ENCODE peak calls at places on chromosomes 12 and 14, in nine cellular contexts. Q is brain microvascular endothelial cell, E is WERI-Rb-1, N is small intestine, W is transverse colon, L is Panc1, V is HCT116, D is endodermal cell, U is thoracic aorta. I is an unnamed sample.

GRCh38 chr12:113957627-113958026 is 8.5 kb downstream of the RBM19 start:
- DNase-seq in Q (no peak), W (no peak), E (no peak), U (no peak), V (no peak), N (no peak), D (no peak), L (no peak), I (no peak)

GRCh38 chr14:32494566-32495434 is 165.7 kb downstream of the AKAP6 start:
- DNase-seq in E (no peak), Q (no peak), N (no peak), D (no peak), U (no peak), W (no peak), V (no peak), L (no peak), I (no peak)

GRCh38 chr14:28461379-28461778 is 305.2 kb upstream of the FOXG1 start:
- DNase-seq in N (no peak), V (no peak), Q (no peak), U (no peak), E (no peak), W (no peak), L (no peak), D (no peak), I (no peak)

GRCh38 chr14:71363961-71364360 is 456.7 kb downstream of the PCNX1 start:
- DNase-seq in Q (peak; percentile 48), E (no peak), L (no peak), W (no peak), V (no peak), D (no peak), N (no peak), U (no peak), I (no peak)

GRCh38 chr14:104109731-104110361 is 24.3 kb downstream of the ASPG start:
- DNase-seq in W (no peak), D (peak; percentile 43), Q (no peak), U (no peak), V (no peak), E (peak; percentile 17), L (no peak), N (no peak), I (no peak)

GRCh38 chr14:23953464-23954278 is at the start of gene DHRS4:
- DNase-seq in U (peak; percentile 35), L (peak; percentile 38), D (peak; percentile 94), W (peak; percentile 88), Q (peak; percentile 68), E (peak; percentile 83), N (peak; percentile 91), V (peak; percentile 67), I (peak; percentile 83)

GRCh38 chr12:68981536-68981935 is 48.6 kb upstream of the CPM start:
- DNase-seq in E (no peak), V (no peak), N (no peak), W (no peak), D (no peak), U (no peak), Q (peak; percentile 45), L (no peak), I (no peak)

GRCh38 chr12:94676011-94676709 is 25.8 kb upstream of the TMCC3 start:
- DNase-seq in L (no peak), W (peak; percentile 35), U (no peak), E (no peak), D (peak; percentile 31), Q (no peak), V (no peak), N (peak; percentile 60), I (no peak)

GRCh38 chr14:30656190-30656632 is 34.1 kb downstream of the SCFD1 start:
- DNase-seq in D (peak; percentile 71), Q (peak; percentile 27), L (peak; percentile 15), N (peak; percentile 38), E (peak; percentile 26), W (peak; percentile 25), U (no peak), V (peak; percentile 15), I (no peak)

GRCh38 chr12:71354871-71355270 is 84.7 kb upstream of the LGR5 start:
- DNase-seq in V (no peak), D (no peak), E (no peak), Q (no peak), W (no peak), L (no peak), N (no peak), U (no peak), I (no peak)

GRCh38 chr14:37078131-37078530 is 94.3 kb downstream of the SLC25A21 start:
- DNase-seq in D (no peak), Q (no peak), E (no peak), V (no peak), L (no peak), N (no peak), W (no peak), U (no peak), I (no peak)

GRCh38 chr12:24066865-24067264 is 117.4 kb upstream of the SOX5 start:
- DNase-seq in Q (peak; percentile 77), D (no peak), N (no peak), U (no peak), E (no peak), V (no peak), W (no peak), L (no peak), I (no peak)

GRCh38 chr12:48009471-48009870 is 5.2 kb upstream of the COL2A1 start:
- DNase-seq in E (no peak), U (no peak), D (no peak), N (no peak), Q (no peak), W (no peak), V (no peak), L (no peak), I (no peak)

GRCh38 chr12:108337235-108338223 is 1.6 kb downstream of the CMKLR1 start:
- DNase-seq in D (peak; percentile 88), W (no peak), Q (peak; percentile 42), E (peak; percentile 26), V (peak; percentile 21), U (no peak), N (no peak), L (peak; percentile 12), I (no peak)

GRCh38 chr12:14950421-14950820 is 11.0 kb downstream of the ARHGDIB start:
- DNase-seq in L (no peak), N (no peak), E (no peak), V (no peak), U (no peak), W (no peak), Q (no peak), D (no peak), I (no peak)
- H3K27ac ChIP-seq in L (no peak overlapping the region), N (no peak overlapping the region), E (no peak overlapping the region), V (no peak overlapping the region), U (peak overlapping the region; percentile 9), W (peak overlapping the region; percentile 79), Q (peak overlapping the region; percentile 96), D (no peak overlapping the region), I (no peak overlapping the region)

DNA sequence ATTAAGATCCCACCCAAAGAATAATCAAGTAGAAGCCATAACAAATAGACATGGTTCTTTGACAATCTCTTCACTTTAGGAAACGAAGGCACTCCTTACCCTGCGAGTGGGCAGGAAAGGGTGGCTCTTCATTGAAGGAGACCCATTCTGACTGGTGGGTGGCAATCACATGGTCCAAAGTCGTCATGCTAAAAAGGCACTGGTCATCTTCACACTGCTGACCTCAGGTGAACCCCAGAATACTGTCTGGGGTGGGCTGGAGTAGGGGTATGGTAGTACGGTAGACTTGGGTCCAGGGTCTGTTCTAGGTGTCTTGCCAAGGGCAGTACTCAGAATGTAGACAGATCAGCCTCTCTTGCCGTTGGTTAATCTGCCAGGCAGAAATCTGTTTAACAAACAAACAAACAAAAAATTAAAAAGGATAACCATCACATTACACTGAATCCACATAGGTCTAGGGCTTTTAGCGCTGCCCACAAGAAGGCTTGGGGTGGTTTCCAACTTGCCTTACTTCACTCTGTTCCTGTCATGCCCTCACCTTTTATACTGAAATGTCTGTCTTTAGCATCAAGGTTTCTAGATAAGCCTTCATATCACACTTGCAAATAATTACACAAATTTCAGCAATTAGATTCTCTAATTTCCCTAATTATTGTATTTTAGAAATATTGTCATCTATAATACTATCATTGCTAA is 1.8 kb downstream of the STON2 start:
- DNase-seq in N (no peak), Q (no peak), V (no peak), L (no peak), U (no peak), W (no peak), D (no peak), E (no peak), I (no peak)
- H3K4me3 ChIP-seq in N (no peak overlapping the region), Q (no peak overlapping the region), V (no peak overlapping the region), L (no peak overlapping the region), U (no peak overlapping the region), W (no peak overlapping the region), D (no peak overlapping the region), E (no peak overlapping the region), I (no peak overlapping the region)

GRCh38 chr14:80494769-80495168 is 283.5 kb upstream of the DIO2 start:
- DNase-seq in U (no peak), W (no peak), D (no peak), L (no peak), Q (no peak), E (no peak), N (no peak), V (no peak), I (no peak)

GRCh38 chr14:80493620-80494019 is 282.3 kb upstream of the DIO2 start:
- DNase-seq in E (no peak), D (no peak), W (no peak), L (no peak), U (no peak), V (no peak), Q (no peak), N (no peak), I (no peak)

GRCh38 chr14:80489513-80489912 is 278.2 kb upstream of the DIO2 start:
- DNase-seq in L (no peak), E (no peak), U (no peak), W (no peak), N (no peak), D (no peak), Q (no peak), V (no peak), I (no peak)

GRCh38 chr14:80491562-80492139 is 280.3 kb upstream of the DIO2 start:
- DNase-seq in W (no peak), U (no peak), Q (no peak), D (no peak), V (no peak), L (no peak), E (no peak), N (no peak), I (no peak)

DNA sequence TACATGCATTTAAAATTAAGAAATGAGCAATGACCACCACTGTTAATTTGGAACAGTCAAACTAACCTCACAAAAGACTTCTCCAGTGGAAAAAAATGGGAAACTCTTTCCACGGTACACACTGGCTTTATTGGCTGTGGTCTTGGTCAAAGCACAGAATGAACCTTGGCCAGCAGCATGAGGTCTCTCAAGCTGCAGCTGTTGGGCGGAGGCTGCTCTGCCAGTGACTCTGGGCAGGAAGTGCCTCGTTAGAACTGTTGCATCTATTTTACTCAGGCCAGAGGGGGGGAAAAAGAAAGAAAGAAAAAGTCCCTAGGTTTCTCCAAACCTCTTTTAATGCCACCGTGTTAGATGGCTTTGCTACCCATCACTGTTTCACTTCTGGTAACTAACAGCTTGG is 279.8 kb upstream of the DIO2 start:
- DNase-seq in E (no peak), Q (peak; percentile 22), U (no peak), N (peak; percentile 41), L (no peak), W (peak; percentile 27), D (peak; percentile 69), V (no peak), I (no peak)
- H3K27ac ChIP-seq in E (no peak overlapping the region), Q (no peak overlapping the region), U (no peak overlapping the region), N (no peak overlapping the region), L (no peak overlapping the region), W (no peak overlapping the region), D (no peak overlapping the region), V (no peak overlapping the region), I (no peak overlapping the region)

DNA sequence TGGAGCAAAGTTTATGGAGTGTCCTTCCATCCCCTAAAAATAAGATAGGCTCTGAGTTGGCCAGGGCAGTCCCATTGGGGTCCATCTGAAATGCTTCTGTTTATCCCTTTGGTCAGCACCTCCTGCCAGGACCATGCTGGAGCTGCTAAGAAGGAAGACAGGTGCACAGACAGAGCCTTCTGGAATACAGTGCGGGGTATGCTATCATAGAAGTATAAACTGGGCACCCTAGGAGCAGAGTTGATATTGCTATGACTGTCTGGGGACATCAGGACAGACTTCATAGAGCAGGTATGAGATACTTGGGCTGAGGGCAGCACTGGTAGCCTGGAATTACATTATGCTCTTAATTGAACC is 170.4 kb upstream of the HIF1A start:
- DNase-seq in U (no peak), N (no peak), W (no peak), V (no peak), Q (no peak), E (no peak), L (no peak), D (peak; percentile 32), I (no peak)
- H3K4me3 ChIP-seq in U (peak overlapping the region; percentile 12), N (no peak overlapping the region), W (no peak overlapping the region), V (peak overlapping the region; percentile 15), Q (no peak overlapping the region), E (no peak overlapping the region), L (no peak overlapping the region), D (no peak overlapping the region), I (no peak overlapping the region)

I was measured in coronary artery.